ENCODE peak calls at places on chromosomes 3 and 15, in five cellular contexts. N is foreskin fibroblast; L is heart right ventricle; T is CD8-positive, alpha-beta memory T cell; U is A673. I is an unnamed sample.

GRCh38 chr3:14792691-14793121 is 26.1 kb upstream of the FGD5 start:
- DNase-seq in L (no peak), U (no peak), T (no peak), N (no peak), I (no peak)

GRCh38 chr3:109553573-109554371 is 216.4 kb upstream of the DPPA4 start:
- DNase-seq in L (no peak), T (no peak), N (no peak), U (no peak), I (no peak)

GRCh38 chr3:198079771-198080520 is 119.9 kb downstream of the LMLN start:
- DNase-seq in U (peak), T (no peak), N (no peak), L (peak), I (no peak)

GRCh38 chr15:25684521-25685215 is 178.5 kb downstream of the ATP10A start:
- DNase-seq in L (no peak), N (peak), U (no peak), T (no peak), I (peak)

GRCh38 chr15:63244399-63244798 is 33.0 kb upstream of the APH1B start:
- DNase-seq in N (no peak), T (no peak), U (peak), L (no peak), I (no peak)

GRCh38 chr15:101242160-101242998 is 9.5 kb downstream of the CHSY1 start:
- DNase-seq in N (peak), T (peak), U (no peak), L (no peak), I (no peak)

GRCh38 chr3:58059349-58060321 is 51.4 kb downstream of the FLNB start:
- DNase-seq in U (no peak), L (no peak), N (peak), T (no peak), I (no peak)

GRCh38 chr3:21533047-21533446 is 218.0 kb downstream of the ZNF385D start:
- DNase-seq in L (no peak), U (no peak), T (no peak), N (no peak), I (no peak)

GRCh38 chr3:53750253-53751210 is 95.7 kb downstream of the CHDH start:
- DNase-seq in N (no peak), U (no peak), L (no peak), T (no peak), I (no peak)

GRCh38 chr15:39025331-39025730 is 460.7 kb upstream of the RASGRP1 start:
- DNase-seq in U (no peak), T (no peak), L (no peak), N (peak), I (no peak)

GRCh38 chr3:143731776-143732175 is 116.5 kb downstream of the SLC9A9 start:
- DNase-seq in T (no peak), L (no peak), N (no peak), U (no peak), I (no peak)
- H3K4me3 ChIP-seq in T (no peak), L (no peak), N (no peak), U (no peak), I (no peak)

GRCh38 chr15:52799145-52799811 is 9.1 kb upstream of the ONECUT1 start:
- DNase-seq in N (no peak), L (no peak), T (no peak), U (no peak), I (no peak)
- H3K4me3 ChIP-seq in N (no peak), L (no peak), T (no peak), U (no peak), I (no peak)

GRCh38 chr3:48595075-48595525 is at the start of gene COL7A1:
- DNase-seq in L (peak), U (peak), T (no peak), N (no peak), I (no peak)
- H3K4me3 ChIP-seq in L (peak), U (peak), T (no peak), N (peak), I (peak)

GRCh38 chr15:60326824-60327654 is 70.7 kb downstream of the ANXA2 start:
- DNase-seq in T (no peak), N (no peak), U (peak), L (no peak), I (peak)

GRCh38 chr15:60325905-60326304 is 71.9 kb downstream of the ANXA2 start:
- DNase-seq in L (no peak), N (no peak), U (no peak), T (no peak), I (no peak)

GRCh38 chr15:60324706-60325438 is 72.9 kb downstream of the ANXA2 start:
- DNase-seq in L (no peak), U (peak), T (no peak), N (no peak), I (no peak)

GRCh38 chr15:60326343-60326742 is 71.4 kb downstream of the ANXA2 start:
- DNase-seq in L (no peak), U (no peak), T (no peak), N (no peak), I (no peak)

GRCh38 chr15:60328852-60329443 is 68.8 kb downstream of the ANXA2 start:
- DNase-seq in T (no peak), N (no peak), L (no peak), U (peak), I (no peak)
- H3K4me3 ChIP-seq in T (no peak), N (no peak), L (no peak), U (no peak), I (no peak)

GRCh38 chr3:127674099-127674792 is 1.5 kb downstream of the ABTB1 start:
- DNase-seq in T (no peak), U (no peak), L (no peak), N (no peak), I (no peak)
- H3K4me3 ChIP-seq in T (peak), U (no peak), L (peak), N (peak), I (peak)

GRCh38 chr3:133038089-133038730 is at the start of gene TMEM108:
- DNase-seq in T (no peak), U (peak), L (peak), N (peak), I (no peak)

GRCh38 chr3:133040696-133041523 is 2.7 kb downstream of the TMEM108 start:
- DNase-seq in N (peak), T (no peak), L (peak), U (peak), I (peak)

GRCh38 chr3:133041524-133041829 is 3.3 kb downstream of the TMEM108 start:
- DNase-seq in U (no peak), L (no peak), N (no peak), T (no peak), I (no peak)

GRCh38 chr3:133038731-133039398 is 674 bp downstream of the TMEM108 start:
- DNase-seq in T (no peak), N (no peak), L (peak), U (no peak), I (no peak)

DNA sequence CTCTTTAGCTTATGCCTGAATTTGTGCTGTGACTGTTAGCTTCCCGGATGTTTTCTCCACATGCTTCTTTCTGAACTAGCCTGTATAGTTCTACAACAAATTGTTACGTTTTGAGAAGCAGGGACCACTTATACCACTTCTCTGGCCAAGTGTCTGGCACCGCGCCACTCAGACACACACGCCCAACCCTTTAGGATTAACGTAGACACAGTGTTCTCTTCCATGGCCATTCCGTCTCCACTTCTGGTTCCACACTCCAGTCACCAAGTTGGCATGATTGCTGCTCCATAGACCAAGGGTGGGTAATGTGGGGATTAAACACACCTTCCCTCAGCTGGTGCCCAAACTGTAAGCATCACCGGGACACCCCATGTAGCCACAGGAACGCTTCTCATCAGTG is 751 bp upstream of the TMEM108 start:
- DNase-seq in L (peak), N (no peak), T (no peak), U (no peak), I (no peak)
- H3K4me3 ChIP-seq in L (peak), N (no peak), T (no peak), U (no peak), I (no peak)

DNA sequence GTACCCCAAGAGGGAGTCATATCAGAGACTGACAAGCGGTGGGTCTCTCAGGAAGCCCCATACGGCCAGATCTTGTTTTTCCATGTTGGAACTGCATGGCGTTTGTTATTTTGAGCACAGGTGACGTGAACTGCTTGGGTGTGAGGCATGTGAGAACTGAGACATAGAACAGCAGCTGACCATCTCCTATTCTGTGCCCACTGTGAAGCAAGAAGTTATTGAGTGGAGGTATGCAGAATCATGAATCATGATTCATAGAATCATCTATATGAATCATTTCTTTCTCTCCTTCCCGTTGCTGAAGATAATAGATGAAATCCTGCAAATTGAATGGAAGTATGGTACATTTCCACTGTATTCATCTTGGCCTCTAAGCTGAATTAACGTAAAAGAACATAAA is 4.7 kb downstream of the VPS8 start:
- DNase-seq in N (no peak), L (no peak), T (no peak), U (no peak), I (no peak)
- H3K4me3 ChIP-seq in N (no peak), L (no peak), T (no peak), U (no peak), I (no peak)

DNA sequence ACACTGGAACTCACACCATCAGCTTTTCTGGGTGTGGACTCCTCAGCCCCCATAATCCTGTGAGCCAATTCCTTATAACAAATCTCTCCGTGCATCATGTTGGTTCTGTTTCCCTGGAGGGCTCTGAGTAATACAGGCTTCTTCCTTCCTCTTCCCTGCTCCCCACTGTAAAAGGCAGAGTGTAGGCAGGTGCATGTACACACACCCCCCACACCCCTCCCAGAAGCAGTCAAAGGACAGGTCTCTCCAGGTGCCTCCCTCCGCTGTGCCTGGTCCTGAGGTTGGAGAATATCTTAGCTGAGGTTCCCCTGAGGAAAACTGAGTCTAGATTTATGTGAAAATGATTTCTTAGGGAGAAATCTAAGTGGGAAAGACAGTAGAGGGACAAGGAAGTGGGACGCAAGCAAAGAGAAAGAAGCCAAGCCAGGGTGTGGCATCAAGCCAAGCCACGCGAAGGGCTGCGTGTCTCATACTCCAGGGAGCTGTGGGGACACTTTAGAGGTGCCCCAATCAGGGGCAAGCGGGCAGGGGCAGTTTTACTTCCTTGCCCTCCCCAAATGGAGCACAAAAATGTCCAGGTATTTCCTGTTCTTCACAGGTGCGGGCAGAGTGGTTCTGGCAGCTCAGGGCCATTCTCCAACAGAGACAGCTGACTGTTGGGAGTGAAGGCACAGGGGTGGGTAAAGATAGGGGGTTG is 86.6 kb downstream of the HMG20A start:
- DNase-seq in U (no peak), L (peak), T (no peak), N (no peak), I (no peak)
- H3K4me3 ChIP-seq in U (no peak), L (peak), T (no peak), N (no peak), I (no peak)

DNA sequence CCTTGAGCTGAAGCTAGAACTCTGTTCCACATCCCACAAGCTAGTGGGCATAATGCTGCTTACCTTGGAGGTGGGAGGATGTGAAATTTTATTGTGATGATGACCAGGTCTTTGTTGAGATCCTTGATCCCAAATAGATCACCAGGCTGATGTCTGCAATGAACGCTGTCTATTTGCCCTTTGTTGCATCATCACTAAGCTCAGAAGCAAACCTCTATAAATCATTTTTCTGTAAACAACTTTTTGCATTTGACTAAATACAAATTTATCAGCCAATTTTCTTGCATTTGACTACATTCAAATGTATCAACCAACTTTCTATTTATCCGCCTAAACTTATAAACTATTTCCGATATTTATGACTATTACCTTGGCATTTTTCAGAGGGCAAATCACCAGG is 9.7 kb downstream of the CCDC80 start:
- DNase-seq in U (no peak), T (no peak), L (no peak), N (no peak), I (no peak)
- H3K4me3 ChIP-seq in U (no peak), T (no peak), L (no peak), N (no peak), I (no peak)